ENCODE peak calls at places on chromosome 16, in four cellular contexts. Q, W, I and A are unnamed samples.

GRCh38 chr16:11319529-11320146 is 25.6 kb upstream of the RMI2 start:
- DNase-seq in I (peak; percentile 60), W (no peak), Q (peak; percentile 67), A (no peak)

GRCh38 chr16:30934827-30935557 is 11.6 kb downstream of the FBXL19 start:
- DNase-seq in Q (peak; percentile 64), I (peak; percentile 70), W (no peak), A (peak; percentile 79)

GRCh38 chr16:66798162-66798561 is 3.2 kb downstream of the TERB1 start:
- DNase-seq in Q (no peak), I (no peak), W (no peak), A (no peak)

GRCh38 chr16:84214451-84215066 is 23.6 kb downstream of the ADAD2 start:
- DNase-seq in Q (no peak), W (no peak), I (no peak), A (no peak)

GRCh38 chr16:85046957-85047866 is 19.6 kb downstream of the KIAA0513 start:
- DNase-seq in Q (no peak), I (no peak), W (no peak), A (peak; percentile 92)

GRCh38 chr16:70648606-70649005 is 2.2 kb downstream of the IL34 start:
- DNase-seq in I (no peak), Q (no peak), W (no peak), A (no peak)

GRCh38 chr16:51577621-51578303 is 426.7 kb upstream of the SALL1 start:
- DNase-seq in Q (no peak), I (no peak), W (peak; percentile 20), A (no peak)

GRCh38 chr16:19874816-19875546 is 9.7 kb downstream of the GPRC5B start:
- DNase-seq in I (no peak), W (no peak), Q (no peak), A (no peak)

GRCh38 chr16:55502801-55503366 is 6.0 kb upstream of the LPCAT2 start:
- DNase-seq in Q (peak; percentile 78), W (no peak), I (peak; percentile 79), A (no peak)

GRCh38 chr16:85523602-85524364 is 89.3 kb upstream of the GSE1 start:
- DNase-seq in Q (peak; percentile 66), W (no peak), I (peak; percentile 82), A (peak; percentile 85)

GRCh38 chr16:29815032-29815721 is 775 bp upstream of the PAGR1 start:
- DNase-seq in W (no peak), I (no peak), Q (no peak), A (no peak)

GRCh38 chr16:57725077-57725953 is 10.3 kb upstream of the KATNB1 start:
- DNase-seq in W (no peak), I (no peak), Q (no peak), A (no peak)

GRCh38 chr16:84218176-84218776 is 21.5 kb downstream of the KCNG4 start:
- DNase-seq in Q (no peak), I (no peak), W (no peak), A (no peak)

GRCh38 chr16:72879846-72880245 is 168.1 kb downstream of the ZFHX3 start:
- DNase-seq in W (no peak), I (no peak), Q (no peak), A (no peak)

GRCh38 chr16:4882261-4882632 is 35.0 kb downstream of the UBN1 start:
- DNase-seq in I (no peak), Q (peak; percentile 73), W (no peak), A (no peak)

GRCh38 chr16:70162041-70162451 is 11.5 kb upstream of the CLEC18C start:
- DNase-seq in Q (peak; percentile 9), I (peak; percentile 77), W (no peak), A (no peak)

GRCh38 chr16:87178977-87179376 is 138.2 kb downstream of the C16orf95 start:
- DNase-seq in I (no peak), Q (peak; percentile 42), W (no peak), A (no peak)

GRCh38 chr16:24821129-24821528 is 24.6 kb upstream of the SLC5A11 start:
- DNase-seq in W (no peak), I (no peak), Q (no peak), A (no peak)

GRCh38 chr16:53998024-53998810 is 288.4 kb downstream of the IRX3 start:
- DNase-seq in I (peak; percentile 53), Q (no peak), W (no peak), A (no peak)

GRCh38 chr16:68367034-68367433 is 56.2 kb downstream of the PRMT7 start:
- DNase-seq in Q (peak; percentile 74), I (peak; percentile 53), W (no peak), A (peak; percentile 73)

GRCh38 chr16:67885976-67886375 is 1.3 kb downstream of the NRN1L start:
- DNase-seq in I (no peak), Q (no peak), W (no peak), A (no peak)

GRCh38 chr16:911604-912321 is 59.0 kb downstream of the LMF1 start:
- DNase-seq in I (no peak), Q (no peak), W (no peak), A (no peak)
- TF ChIP-seq YY1 in I (no peak), Q (no peak), W (no peak), A (no peak)

DNA sequence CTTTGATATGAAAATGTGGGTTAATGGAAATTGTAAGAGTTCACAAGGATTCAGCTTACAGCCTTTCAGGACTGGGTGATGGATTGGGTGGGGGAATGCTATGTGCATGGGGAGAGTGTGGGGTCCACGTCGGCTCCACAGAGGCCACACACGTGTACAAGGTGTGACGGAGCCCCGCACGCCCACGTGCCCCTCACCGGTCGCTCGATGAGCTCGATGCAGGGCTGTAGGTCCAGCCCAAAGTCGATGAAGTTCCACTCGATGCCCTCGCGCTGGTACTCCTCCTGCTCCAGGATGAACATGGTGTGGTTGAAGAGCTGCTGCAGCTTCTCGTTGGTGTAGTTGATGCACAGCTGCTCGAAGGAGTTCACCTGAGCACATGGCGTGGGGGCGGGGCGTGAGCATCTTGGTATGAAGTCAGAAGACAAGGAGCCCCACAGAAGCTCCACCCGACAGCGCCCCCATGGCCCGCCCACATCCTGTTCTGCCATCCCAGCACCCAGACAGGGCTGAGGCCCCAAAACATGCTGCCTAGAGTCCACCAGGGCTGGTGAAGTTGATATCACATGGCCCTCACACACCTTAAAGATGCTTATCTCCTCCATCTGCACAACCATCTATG is 99.1 kb downstream of the MYH11 start:
- DNase-seq in I (no peak), W (no peak), Q (no peak), A (peak; percentile 58)
- TF ChIP-seq EP300 in I (no peak), W (no peak), Q (no peak), A (no peak)

GRCh38 chr16:2785101-2785991 is 2.0 kb downstream of the PRSS33 start:
- DNase-seq in Q (peak; percentile 70), I (no peak), W (no peak), A (no peak)
- TF ChIP-seq NFIC in Q (no peak), I (no peak), W (no peak), A (no peak)

GRCh38 chr16:80540516-80541305 is at the start of gene DYNLRB2:
- DNase-seq in W (peak; percentile 71), I (peak; percentile 83), Q (peak; percentile 92), A (peak; percentile 80)
- TF ChIP-seq YY1 in W (peak; percentile 34), I (peak; percentile 39), Q (no peak), A (no peak)

DNA sequence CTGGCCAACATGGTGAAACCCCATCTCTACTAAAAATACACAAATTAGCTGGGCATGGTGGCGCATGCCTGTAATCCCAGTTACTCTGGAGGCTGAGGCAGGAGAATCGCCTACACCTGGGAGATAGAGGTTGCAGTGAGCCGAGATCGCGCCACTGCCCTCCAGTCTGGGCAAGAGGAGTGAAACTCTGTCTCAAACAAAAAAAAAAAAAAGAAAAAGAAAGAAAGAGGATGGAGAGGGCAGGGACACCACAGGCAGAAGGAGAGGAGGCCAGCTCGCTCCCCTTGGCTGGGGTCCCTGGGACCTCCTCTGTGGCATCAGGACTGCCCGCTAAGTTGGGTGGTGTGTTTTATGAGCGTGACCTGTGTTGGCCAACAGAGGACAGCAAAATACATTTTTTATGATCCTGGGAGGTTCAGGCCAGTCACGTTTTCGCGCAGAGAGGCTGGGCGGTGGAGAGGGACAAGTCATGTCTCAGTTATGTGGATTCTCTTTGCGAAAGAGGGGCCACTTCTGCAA is 229.6 kb downstream of the MRTFB start:
- DNase-seq in W (no peak), Q (peak; percentile 85), I (peak; percentile 88), A (peak; percentile 64)
- TF ChIP-seq EP300 in W (no peak), Q (no peak), I (no peak), A (no peak)

GRCh38 chr16:27452569-27453475 is 50.8 kb downstream of the IL21R start:
- DNase-seq in Q (no peak), W (peak; percentile 25), I (no peak), A (no peak)

GRCh38 chr16:27453476-27453825 is 51.5 kb downstream of the IL21R start:
- DNase-seq in I (no peak), Q (no peak), W (no peak), A (no peak)

GRCh38 chr16:27449434-27450188 is 47.6 kb downstream of the IL21R start:
- DNase-seq in Q (no peak), I (no peak), W (no peak), A (no peak)

GRCh38 chr16:27448531-27449433 is 46.8 kb downstream of the IL21R start:
- DNase-seq in W (no peak), I (peak; percentile 29), Q (peak; percentile 14), A (no peak)

DNA sequence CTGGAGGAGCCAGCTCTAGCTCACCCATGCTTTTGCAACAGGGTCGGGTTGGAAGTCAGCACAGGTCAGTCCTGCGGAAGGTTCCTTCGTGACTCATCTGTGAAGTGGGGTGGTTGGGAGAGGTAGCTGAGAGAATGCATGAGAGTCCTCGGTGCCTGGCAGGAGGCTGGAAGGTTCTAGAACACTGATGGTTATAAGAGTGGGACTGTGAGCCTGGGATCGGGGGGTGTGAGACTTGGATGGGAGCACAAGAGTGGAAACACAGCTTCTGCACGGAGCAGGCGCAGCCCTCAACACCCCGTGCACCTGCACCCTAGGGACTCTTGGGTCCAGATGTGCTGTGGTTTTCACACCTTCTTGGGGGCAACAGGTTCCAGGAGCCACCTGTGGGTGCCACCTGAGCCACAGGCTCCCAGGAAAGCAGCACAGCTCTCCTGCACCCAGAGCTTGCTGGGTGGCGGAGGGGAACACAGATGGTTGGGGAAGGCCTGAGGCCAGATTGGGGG is 48.9 kb downstream of the IL21R start:
- DNase-seq in W (peak; percentile 68), Q (no peak), I (no peak), A (no peak)
- TF ChIP-seq NFIC in W (no peak), Q (no peak), I (no peak), A (no peak)

DNA sequence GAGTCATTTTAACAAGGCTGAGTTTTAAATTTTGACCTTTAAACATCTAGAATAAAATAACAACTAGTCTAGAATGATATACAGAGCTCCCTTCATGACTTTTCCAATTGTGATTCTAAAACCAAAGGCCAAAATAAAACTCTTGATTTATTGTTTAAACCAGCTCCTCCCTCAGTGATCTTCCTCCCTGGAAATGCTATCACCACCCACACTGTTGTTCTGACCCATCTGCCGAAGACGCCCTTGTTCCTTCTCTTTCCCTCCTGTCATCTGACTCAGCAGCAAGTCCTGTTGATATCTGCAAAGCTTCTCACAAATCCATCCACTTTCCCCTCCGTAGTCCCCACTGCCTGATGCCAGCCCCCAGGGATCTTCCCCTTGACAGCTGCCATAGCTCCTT is 231.6 kb upstream of the DYNLRB2 start:
- DNase-seq in I (no peak), Q (no peak), W (no peak), A (no peak)
- TF ChIP-seq YY1 in I (no peak), Q (no peak), W (no peak), A (no peak)

GRCh38 chr16:14238756-14239155 is 167.6 kb downstream of the MRTFB start:
- DNase-seq in W (no peak), I (no peak), Q (no peak), A (no peak)
- TF ChIP-seq EP300 in W (no peak), I (no peak), Q (no peak), A (no peak)

GRCh38 chr16:49755291-49755611 is 100.7 kb downstream of the ZNF423 start:
- DNase-seq in I (no peak), W (no peak), Q (peak; percentile 69), A (peak; percentile 21)
- TF ChIP-seq NFIC in I (no peak), W (no peak), Q (no peak), A (no peak)